ENCODE peak calls at places on chromosomes 4 and X, in seven cellular contexts. One of them, this sample, is unnamed.

GRCh38 chr4:62460329-62460728 is 1260.2 kb downstream of the ADGRL3 start:
- DNase-seq in upper lobe of right lung: no peak
- DNase-seq in activated CD4-positive, alpha-beta T cell treated with anti-CD3 and anti-CD28 coated beads, Interleukin-2, amount 50 U/mL, for 48 hours: no peak
- DNase-seq in stimulated activated CD4-positive, alpha-beta T cell treated with anti-CD3 and anti-CD28 coated beads, Interleukin-15, amount 100 ng/mL, for 1 hour: no peak
- DNase-seq in GM20000: no peak
- DNase-seq in esophagus muscularis mucosa: no peak
- DNase-seq in AG20443: no peak
- DNase-seq in this sample: no peak

GRCh38 chrX:144801786-144802185 is 445.5 kb upstream of the SPANXN1 start:
- DNase-seq in upper lobe of right lung: no peak
- DNase-seq in GM20000: no peak
- DNase-seq in AG20443: no peak
- DNase-seq in esophagus muscularis mucosa: no peak
- DNase-seq in activated CD4-positive, alpha-beta T cell treated with anti-CD3 and anti-CD28 coated beads, Interleukin-2, amount 50 U/mL, for 48 hours: no peak
- DNase-seq in stimulated activated CD4-positive, alpha-beta T cell treated with anti-CD3 and anti-CD28 coated beads, Interleukin-15, amount 100 ng/mL, for 1 hour: no peak
- DNase-seq in this sample: no peak

GRCh38 chr4:8723222-8723980 is 130.8 kb downstream of the CPZ start:
- DNase-seq in esophagus muscularis mucosa: no peak
- DNase-seq in activated CD4-positive, alpha-beta T cell treated with anti-CD3 and anti-CD28 coated beads, Interleukin-2, amount 50 U/mL, for 48 hours: no peak
- DNase-seq in GM20000: no peak
- DNase-seq in AG20443: no peak
- DNase-seq in stimulated activated CD4-positive, alpha-beta T cell treated with anti-CD3 and anti-CD28 coated beads, Interleukin-15, amount 100 ng/mL, for 1 hour: no peak
- DNase-seq in upper lobe of right lung: peak
- DNase-seq in this sample: peak

GRCh38 chr4:75251547-75251946 is 262.7 kb downstream of the RCHY1 start:
- DNase-seq in upper lobe of right lung: no peak
- DNase-seq in AG20443: no peak
- DNase-seq in activated CD4-positive, alpha-beta T cell treated with anti-CD3 and anti-CD28 coated beads, Interleukin-2, amount 50 U/mL, for 48 hours: no peak
- DNase-seq in esophagus muscularis mucosa: no peak
- DNase-seq in GM20000: peak
- DNase-seq in stimulated activated CD4-positive, alpha-beta T cell treated with anti-CD3 and anti-CD28 coated beads, Interleukin-15, amount 100 ng/mL, for 1 hour: no peak
- DNase-seq in this sample: no peak

GRCh38 chrX:120315776-120316175 is 4.5 kb upstream of the TMEM255A start:
- DNase-seq in esophagus muscularis mucosa: no peak
- DNase-seq in stimulated activated CD4-positive, alpha-beta T cell treated with anti-CD3 and anti-CD28 coated beads, Interleukin-15, amount 100 ng/mL, for 1 hour: no peak
- DNase-seq in AG20443: no peak
- DNase-seq in GM20000: no peak
- DNase-seq in activated CD4-positive, alpha-beta T cell treated with anti-CD3 and anti-CD28 coated beads, Interleukin-2, amount 50 U/mL, for 48 hours: no peak
- DNase-seq in upper lobe of right lung: no peak
- DNase-seq in this sample: no peak

GRCh38 chr4:94444771-94445170 is 7.0 kb upstream of the PDLIM5 start:
- DNase-seq in AG20443: no peak
- DNase-seq in esophagus muscularis mucosa: no peak
- DNase-seq in activated CD4-positive, alpha-beta T cell treated with anti-CD3 and anti-CD28 coated beads, Interleukin-2, amount 50 U/mL, for 48 hours: no peak
- DNase-seq in stimulated activated CD4-positive, alpha-beta T cell treated with anti-CD3 and anti-CD28 coated beads, Interleukin-15, amount 100 ng/mL, for 1 hour: no peak
- DNase-seq in GM20000: no peak
- DNase-seq in upper lobe of right lung: no peak
- DNase-seq in this sample: no peak

GRCh38 chr4:21901831-21902230 is 46.7 kb downstream of the KCNIP4 start:
- DNase-seq in activated CD4-positive, alpha-beta T cell treated with anti-CD3 and anti-CD28 coated beads, Interleukin-2, amount 50 U/mL, for 48 hours: no peak
- DNase-seq in stimulated activated CD4-positive, alpha-beta T cell treated with anti-CD3 and anti-CD28 coated beads, Interleukin-15, amount 100 ng/mL, for 1 hour: no peak
- DNase-seq in AG20443: no peak
- DNase-seq in upper lobe of right lung: no peak
- DNase-seq in GM20000: no peak
- DNase-seq in esophagus muscularis mucosa: no peak
- DNase-seq in this sample: no peak

GRCh38 chr4:107261241-107261874 is 225.2 kb upstream of the DKK2 start:
- DNase-seq in stimulated activated CD4-positive, alpha-beta T cell treated with anti-CD3 and anti-CD28 coated beads, Interleukin-15, amount 100 ng/mL, for 1 hour: no peak
- DNase-seq in AG20443: no peak
- DNase-seq in GM20000: no peak
- DNase-seq in activated CD4-positive, alpha-beta T cell treated with anti-CD3 and anti-CD28 coated beads, Interleukin-2, amount 50 U/mL, for 48 hours: no peak
- DNase-seq in upper lobe of right lung: no peak
- DNase-seq in esophagus muscularis mucosa: no peak
- DNase-seq in this sample: no peak

This sample was measured in sigmoid colon.